ENCODE peak calls at places on chromosome 4, in ten cellular contexts. P is GM23248, E is fibroblast of lung, Y is mesenchymal stem cell, O is astrocyte, M is endodermal cell, L is aorta, Z is mammary epithelial cell, U is prostate gland, S is neural progenitor cell. C is an unnamed sample. For H3K36me3, H3K27me3 and H3K9me3, the result is how much of the 10 kb centered on the place peaks cover.

GRCh38 chr4:8391972-8392371 is 48.6 kb downstream of the ACOX3 start:
- DNase-seq in S (no peak), M (no peak), E (peak), O (peak), Z (peak), L (no peak), P (peak), U (peak), Y (peak), C (peak)

GRCh38 chr4:179040259-179040658 is 1598.0 kb upstream of the AGA start:
- DNase-seq in U (no peak), S (peak), O (no peak), M (no peak), Z (no peak), Y (no peak), L (no peak), E (no peak), P (no peak), C (no peak)

GRCh38 chr4:8143392-8144140 is 15.0 kb downstream of the ABLIM2 start:
- DNase-seq in P (no peak), S (no peak), L (no peak), O (no peak), E (no peak), Y (no peak), Z (no peak), M (no peak), U (no peak), C (no peak)

GRCh38 chr4:7397206-7398103 is 37.3 kb downstream of the PSAPL1 start:
- DNase-seq in L (no peak), M (peak), Z (peak), S (no peak), Y (no peak), P (no peak), U (no peak), E (peak), O (peak), C (no peak)

GRCh38 chr4:36000941-36001557 is 243.3 kb downstream of the ARAP2 start:
- DNase-seq in Z (peak), U (no peak), M (no peak), Y (no peak), L (no peak), E (no peak), S (no peak), O (no peak), P (no peak), C (no peak)

GRCh38 chr4:71456841-71457240 is 118.0 kb downstream of the SLC4A4 start:
- DNase-seq in M (no peak), P (peak), Y (peak), U (peak), E (peak), S (no peak), Z (peak), O (peak), L (no peak), C (peak)

GRCh38 chr4:13313856-13314255 is 170.3 kb downstream of the RAB28 start:
- DNase-seq in E (no peak), P (no peak), M (no peak), O (no peak), Z (no peak), S (no peak), L (no peak), U (no peak), Y (no peak), C (no peak)

GRCh38 chr4:151688003-151688784 is 72.6 kb downstream of the GATB start:
- DNase-seq in Y (peak), M (peak), L (no peak), E (peak), S (peak), O (peak), Z (no peak), P (peak), U (no peak), C (no peak)

GRCh38 chr4:17613761-17614415 is 553 bp upstream of the MED28 start:
- DNase-seq in E (peak), L (no peak), Z (peak), P (peak), Y (peak), S (peak), O (peak), M (peak), U (no peak), C (peak)

GRCh38 chr4:42268824-42269223 is 116.4 kb upstream of the BEND4 start:
- DNase-seq in U (no peak), L (no peak), Z (no peak), O (no peak), S (no peak), E (no peak), Y (no peak), M (no peak), P (no peak), C (no peak)

GRCh38 chr4:88830576-88830975 is 132.9 kb upstream of the NAP1L5 start:
- DNase-seq in U (no peak), Z (no peak), L (no peak), E (no peak), Y (no peak), M (no peak), S (no peak), P (no peak), O (no peak), C (no peak)

GRCh38 chr4:24730256-24731001 is 64.9 kb upstream of the SOD3 start:
- DNase-seq in U (no peak), Y (no peak), S (no peak), E (peak), M (no peak), P (peak), L (peak), O (peak), Z (no peak), C (peak)

GRCh38 chr4:16609170-16609758 is 289.2 kb downstream of the LDB2 start:
- DNase-seq in M (peak), U (no peak), Z (no peak), E (no peak), L (no peak), S (peak), O (no peak), P (no peak), Y (no peak), C (no peak)

GRCh38 chr4:16607241-16607640 is 291.2 kb downstream of the LDB2 start:
- DNase-seq in P (peak), L (no peak), Z (no peak), M (no peak), E (no peak), S (no peak), U (no peak), O (no peak), Y (no peak), C (no peak)

GRCh38 chr4:16607693-16608092 is 290.8 kb downstream of the LDB2 start:
- DNase-seq in Y (no peak), Z (no peak), S (no peak), O (no peak), M (no peak), P (no peak), E (no peak), U (no peak), L (no peak), C (no peak)

GRCh38 chr4:16608123-16608522 is 290.3 kb downstream of the LDB2 start:
- DNase-seq in S (no peak), E (peak), O (peak), P (peak), Y (no peak), L (no peak), Z (no peak), U (no peak), M (no peak), C (no peak)

DNA sequence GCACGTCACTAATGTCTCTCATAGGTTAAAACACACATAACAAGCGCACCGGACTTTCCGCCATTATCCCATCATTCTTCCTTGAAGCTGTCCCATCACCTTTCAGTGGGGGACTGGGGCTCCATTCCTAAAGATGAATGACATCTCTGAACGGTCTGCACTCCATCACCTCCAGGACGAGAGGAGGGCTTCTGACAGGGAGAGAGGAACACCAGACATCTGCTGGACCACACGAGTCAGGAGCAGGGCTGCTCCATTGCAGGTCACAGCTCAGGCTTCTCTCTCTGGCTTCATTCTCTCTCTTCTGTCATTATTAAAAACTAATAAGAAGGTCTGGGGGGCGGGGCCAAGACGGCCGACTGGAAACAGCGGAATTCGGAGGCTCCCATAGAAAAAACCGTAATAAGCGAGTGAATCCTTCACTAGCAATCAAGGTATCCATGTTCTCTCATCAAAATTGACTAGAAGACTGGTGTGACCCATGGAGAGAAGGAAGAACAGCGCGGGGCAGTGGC is 289.8 kb downstream of the LDB2 start:
- DNase-seq in U (no peak), Y (no peak), P (no peak), Z (no peak), M (no peak), O (no peak), L (no peak), S (no peak), E (no peak), C (no peak)
- H3K36me3 ChIP-seq in U (under half), Y (under half), P (under half), Z (under half), M (under half), O (under half), L (under half), S (under half), E (under half), C (under half)

GRCh38 chr4:110641218-110641617 is 18.3 kb upstream of the PITX2 start:
- DNase-seq in P (no peak), M (peak), U (no peak), Y (no peak), Z (no peak), S (peak), O (no peak), L (no peak), E (no peak), C (no peak)

GRCh38 chr4:110643096-110643495 is 20.2 kb upstream of the PITX2 start:
- DNase-seq in Z (no peak), U (no peak), P (no peak), L (no peak), M (no peak), E (no peak), Y (no peak), S (peak), O (no peak), C (no peak)

GRCh38 chr4:110639207-110640092 is 16.6 kb upstream of the PITX2 start:
- DNase-seq in O (no peak), U (no peak), M (peak), L (no peak), S (peak), E (no peak), Z (no peak), P (no peak), Y (peak), C (no peak)

GRCh38 chr4:110638347-110638746 is 15.5 kb upstream of the PITX2 start:
- DNase-seq in Z (no peak), L (no peak), O (no peak), M (no peak), S (no peak), E (no peak), U (no peak), P (no peak), Y (peak), C (no peak)

GRCh38 chr4:110640608-110641007 is 17.7 kb upstream of the PITX2 start:
- DNase-seq in P (no peak), E (no peak), O (no peak), L (no peak), U (no peak), Y (no peak), M (no peak), Z (no peak), S (peak), C (no peak)
- H3K27me3 ChIP-seq in P (under half), E (half or more), O (half or more), L (under half), U (under half), Y (half or more), M (half or more), Z (half or more), S (half or more), C (under half)

DNA sequence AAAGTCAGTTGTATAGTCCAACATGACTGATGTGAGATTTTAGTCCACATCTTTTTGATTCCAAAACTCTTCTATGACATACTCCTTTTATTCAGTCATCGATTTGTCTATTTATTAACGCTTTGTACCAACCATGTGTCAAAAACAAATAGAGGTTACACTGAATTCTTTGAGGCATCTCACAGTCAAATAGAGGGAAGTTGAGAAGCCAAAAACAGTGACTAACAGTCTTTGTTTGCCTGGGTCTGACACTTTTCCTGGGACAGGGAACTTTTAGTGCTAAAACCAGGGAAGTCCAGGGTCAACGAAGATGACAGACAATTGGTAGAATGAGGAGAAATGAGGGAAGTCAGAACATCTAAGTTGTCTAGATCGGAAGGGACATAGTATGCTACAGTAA is 169.9 kb upstream of the HS3ST1 start:
- DNase-seq in Y (no peak), Z (no peak), S (no peak), O (no peak), L (no peak), P (no peak), U (no peak), E (no peak), M (no peak), C (no peak)
- H3K9me3 ChIP-seq in Y (under half), Z (under half), S (under half), O (under half), L (under half), P (under half), U (under half), E (under half), M (under half), C (under half)

GRCh38 chr4:95537967-95538485 is 10.7 kb downstream of the UNC5C start:
- DNase-seq in Y (peak), S (no peak), E (no peak), P (no peak), M (no peak), L (no peak), O (no peak), U (no peak), Z (no peak), C (no peak)
- H3K36me3 ChIP-seq in Y (under half), S (under half), E (under half), P (under half), M (under half), L (under half), O (under half), U (under half), Z (under half), C (under half)

GRCh38 chr4:40809058-40809457 is 59.3 kb downstream of the NSUN7 start:
- DNase-seq in S (no peak), Z (no peak), M (peak), O (no peak), Y (no peak), U (no peak), P (no peak), E (no peak), L (no peak), C (no peak)
- H3K27me3 ChIP-seq in S (under half), Z (under half), M (under half), O (under half), Y (under half), U (under half), P (under half), E (under half), L (under half), C (under half)

DNA sequence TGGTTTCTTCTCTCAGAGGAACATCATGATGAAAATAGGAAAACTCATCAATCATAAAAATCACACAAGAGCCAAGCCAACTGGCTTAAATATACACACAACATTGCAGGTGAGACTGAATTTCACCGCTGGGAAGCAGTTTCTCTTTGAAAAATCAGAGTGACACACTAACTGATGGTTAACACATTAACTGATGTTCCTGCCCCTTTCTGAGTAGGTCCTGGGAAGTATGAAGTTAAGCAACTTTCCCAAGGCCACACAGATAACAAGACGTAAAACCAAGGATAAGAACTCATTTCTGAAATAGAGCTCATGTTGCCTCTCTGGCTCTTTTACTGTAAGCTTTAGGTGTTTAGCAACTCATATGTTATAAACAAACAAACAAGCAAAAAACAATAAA is 813.7 kb upstream of the HS3ST1 start:
- DNase-seq in Z (no peak), M (no peak), O (no peak), L (no peak), E (no peak), P (no peak), U (no peak), S (no peak), Y (no peak), C (no peak)
- H3K9me3 ChIP-seq in Z (under half), M (under half), O (under half), L (under half), E (under half), P (under half), U (under half), S (under half), Y (under half), C (under half)

GRCh38 chr4:145618210-145618911 is 824 bp upstream of the MMAA start:
- DNase-seq in E (no peak), Z (no peak), O (no peak), M (no peak), Y (no peak), S (peak), U (no peak), L (no peak), P (peak), C (peak)
- H3K36me3 ChIP-seq in E (under half), Z (under half), O (under half), M (under half), Y (under half), S (under half), U (under half), L (under half), P (under half), C (under half)

GRCh38 chr4:85556293-85556692 is 81.3 kb downstream of the ARHGAP24 start:
- DNase-seq in O (no peak), L (no peak), M (no peak), E (no peak), Z (no peak), U (no peak), Y (no peak), P (no peak), S (no peak), C (no peak)

GRCh38 chr4:85555210-85555609 is 80.3 kb downstream of the ARHGAP24 start:
- DNase-seq in Z (peak), O (no peak), L (no peak), S (no peak), U (no peak), M (no peak), P (peak), E (peak), Y (no peak), C (no peak)

GRCh38 chr4:85557016-85557901 is 82.3 kb downstream of the ARHGAP24 start:
- DNase-seq in P (no peak), L (no peak), M (no peak), U (no peak), S (no peak), Z (no peak), Y (no peak), E (no peak), O (no peak), C (no peak)
- H3K27me3 ChIP-seq in P (under half), L (under half), M (under half), U (under half), S (under half), Z (under half), Y (under half), E (under half), O (under half), C (under half)